ENCODE peak calls at places on chromosomes 11 and 22, in eight cellular contexts. U, L, D, P, I, M, A and Q are unnamed samples.

GRCh38 chr11:128658499-128658898 is 35.4 kb upstream of the FLI1 start:
- DNase-seq in A (no peak), M (no peak), I (no peak), L (no peak), P (no peak), U (no peak), D (no peak), Q (peak)

GRCh38 chr11:26331911-26332571 is at the start of gene ANO3:
- DNase-seq in M (peak), P (peak), U (peak), I (no peak), D (peak), L (peak), A (peak), Q (peak)

GRCh38 chr22:43561421-43562178 is 149.8 kb downstream of the MPPED1 start:
- DNase-seq in U (no peak), L (no peak), P (no peak), A (no peak), I (no peak), D (no peak), M (no peak), Q (no peak)

GRCh38 chr11:128361451-128362020 is 225.8 kb downstream of the ETS1 start:
- DNase-seq in U (no peak), D (peak), M (no peak), L (no peak), A (peak), I (no peak), P (peak), Q (no peak)

GRCh38 chr11:65897020-65897471 is 3.1 kb downstream of the FOSL1 start:
- DNase-seq in U (no peak), P (peak), I (no peak), A (no peak), D (no peak), L (no peak), M (no peak), Q (no peak)

GRCh38 chr22:31038686-31039085 is 42.4 kb upstream of the SMTN start:
- DNase-seq in U (no peak), L (no peak), I (no peak), M (no peak), D (no peak), P (no peak), A (no peak), Q (no peak)

GRCh38 chr11:121538054-121538453 is 85.3 kb upstream of the SORL1-AS1 start:
- DNase-seq in M (no peak), P (no peak), U (no peak), D (no peak), A (no peak), L (no peak), I (no peak), Q (no peak)

GRCh38 chr22:24834845-24835570 is 29.0 kb downstream of the SGSM1 start:
- DNase-seq in M (no peak), D (no peak), U (peak), I (no peak), L (peak), A (no peak), P (no peak), Q (peak)

GRCh38 chr11:130774703-130775102 is 141.6 kb downstream of the SNX19 start:
- DNase-seq in P (no peak), I (no peak), U (no peak), L (no peak), A (no peak), M (peak), D (no peak), Q (no peak)

GRCh38 chr11:87405843-87406242 is 368.1 kb downstream of the TMEM135 start:
- DNase-seq in U (no peak), I (no peak), L (no peak), A (no peak), P (no peak), D (no peak), M (peak), Q (no peak)

GRCh38 chr11:62458212-62459002 is 39.6 kb downstream of the SCGB1A1 start:
- DNase-seq in M (peak), D (peak), A (no peak), P (no peak), U (peak), L (no peak), I (no peak), Q (no peak)

GRCh38 chr11:112227471-112227870 is 1.2 kb downstream of the PTS start:
- DNase-seq in P (no peak), D (no peak), L (no peak), M (no peak), U (no peak), A (no peak), I (no peak), Q (peak)

GRCh38 chr11:131246589-131247164 is 123.7 kb upstream of the NTM start:
- DNase-seq in U (peak), A (no peak), P (no peak), D (no peak), L (peak), M (peak), I (no peak), Q (peak)

GRCh38 chr22:46984751-46985506 is 222.5 kb downstream of the TBC1D22A start:
- DNase-seq in A (peak), L (no peak), M (no peak), P (peak), U (no peak), D (peak), I (no peak), Q (peak)

GRCh38 chr11:12800032-12800671 is 125.9 kb downstream of the TEAD1 start:
- DNase-seq in A (no peak), P (peak), I (no peak), M (no peak), D (peak), L (no peak), U (peak), Q (peak)

GRCh38 chr11:130037058-130037457 is 32.6 kb upstream of the APLP2 start:
- DNase-seq in D (peak), U (peak), A (no peak), M (no peak), P (peak), I (no peak), L (no peak), Q (peak)

GRCh38 chr11:26522912-26523610 is 49.0 kb downstream of the MUC15 start:
- DNase-seq in A (no peak), D (peak), M (no peak), U (peak), I (no peak), P (peak), L (peak), Q (peak)

GRCh38 chr22:50227588-50228215 is 17.1 kb downstream of the TUBGCP6 start:
- DNase-seq in M (no peak), I (no peak), D (no peak), A (no peak), P (no peak), U (no peak), L (no peak), Q (no peak)

GRCh38 chr11:61700221-61700620 is 20.0 kb downstream of the DAGLA start:
- DNase-seq in I (no peak), U (peak), L (no peak), M (no peak), D (peak), P (peak), A (no peak), Q (peak)

DNA sequence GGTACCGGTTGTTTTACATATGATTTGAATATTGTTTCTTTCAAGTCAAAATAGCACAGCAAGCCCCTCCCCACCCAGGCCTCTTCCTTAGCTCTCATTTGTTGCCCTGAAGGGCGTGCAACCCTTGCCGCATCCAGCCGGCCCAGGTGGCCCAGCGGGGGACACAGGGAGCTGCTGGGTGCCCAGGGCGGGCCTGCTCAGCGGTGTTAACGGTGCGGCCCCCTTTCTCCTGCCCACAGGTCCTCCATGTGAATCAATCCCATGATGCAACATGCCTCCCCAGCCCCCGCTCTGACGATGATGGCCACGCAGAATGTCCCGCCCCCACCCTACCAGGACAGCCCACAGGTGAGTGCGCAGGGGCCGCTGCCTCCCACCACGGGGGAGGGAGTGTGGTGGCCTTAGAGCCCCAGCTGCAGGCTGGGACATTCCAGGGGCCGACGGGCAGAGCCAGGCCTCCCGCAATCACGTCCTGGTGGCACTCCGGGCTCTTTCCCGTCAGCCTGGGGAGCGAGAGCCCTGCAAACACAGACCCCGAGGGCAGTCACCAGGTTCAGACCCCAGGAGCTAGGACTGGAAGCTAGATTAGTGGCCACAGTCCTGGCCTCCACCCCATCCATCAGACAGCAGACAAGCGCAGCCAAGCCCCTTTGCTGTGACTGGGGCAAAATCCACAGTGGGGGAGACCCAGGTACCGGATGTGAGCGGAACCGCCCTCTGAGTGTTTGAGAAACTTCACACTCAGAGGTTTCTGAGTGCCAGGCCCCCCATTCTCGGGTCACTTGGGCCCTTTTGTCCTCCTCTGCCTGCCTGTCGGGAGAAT is 144.8 kb downstream of the FEZ1 start:
- DNase-seq in L (no peak), U (no peak), I (no peak), A (no peak), M (no peak), D (no peak), P (no peak), Q (no peak)
- H3K4me3 ChIP-seq in L (no peak), U (no peak), I (no peak), A (no peak), M (no peak), D (no peak), P (no peak), Q (no peak)

DNA sequence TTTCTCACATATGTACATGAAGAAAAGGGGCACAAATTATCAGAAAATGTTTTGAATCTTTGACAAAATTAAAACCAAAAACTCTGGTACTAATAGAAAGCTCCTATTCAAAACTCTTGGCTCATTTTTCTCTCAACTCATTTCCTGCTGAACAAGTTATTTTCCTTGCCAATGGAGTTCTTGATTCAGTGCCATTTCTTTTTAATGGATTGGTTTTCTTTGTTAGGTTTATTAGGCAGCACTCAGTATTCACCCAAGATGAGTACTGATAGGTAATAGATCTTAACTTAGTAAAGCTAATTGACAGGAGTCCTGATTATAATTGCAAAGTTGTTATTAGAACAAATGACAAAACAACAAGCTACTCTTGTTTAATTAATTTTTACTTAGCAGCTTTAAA is 279.4 kb upstream of the PDGFD start:
- DNase-seq in U (no peak), I (no peak), P (no peak), L (no peak), M (no peak), A (no peak), D (peak), Q (peak)
- TF ChIP-seq CTCF in U (no peak), I (no peak), P (no peak), L (no peak), M (no peak), A (no peak), D (no peak), Q (no peak)

GRCh38 chr11:85718126-85718943 is 32.3 kb upstream of the CCDC89 start:
- DNase-seq in D (no peak), L (no peak), A (no peak), P (peak), M (no peak), U (no peak), I (no peak), Q (no peak)
- H3K4me3 ChIP-seq in D (peak), L (peak), A (peak), P (peak), M (peak), U (no peak), I (peak), Q (no peak)

GRCh38 chr11:83088965-83089364 is 17.3 kb upstream of the RAB30 start:
- DNase-seq in D (no peak), I (no peak), A (no peak), L (no peak), M (no peak), P (no peak), U (no peak), Q (no peak)
- TF ChIP-seq CTCF in D (peak), I (no peak), A (no peak), L (no peak), M (no peak), P (no peak), U (no peak), Q (no peak)

DNA sequence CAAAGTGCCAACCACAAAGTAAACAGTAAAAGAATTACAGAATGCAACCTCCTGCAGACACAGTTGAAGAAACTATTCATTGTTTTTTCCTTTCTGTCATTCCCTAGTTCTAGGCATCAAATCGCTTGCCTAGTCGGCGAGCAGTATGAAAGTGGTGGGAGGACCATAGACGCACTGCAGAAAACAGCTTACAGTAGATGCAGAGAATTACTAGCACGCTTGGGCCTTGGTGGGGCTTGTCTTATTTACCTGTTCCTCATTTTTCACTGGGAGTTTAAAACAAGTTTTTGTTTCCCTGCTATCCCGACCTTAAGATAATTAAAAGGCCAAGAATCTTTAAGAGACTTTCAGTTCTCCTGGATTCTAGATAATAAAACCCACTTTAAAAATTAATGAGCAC is 742 bp upstream of the ARL14EP start:
- DNase-seq in U (no peak), I (no peak), L (no peak), P (no peak), A (no peak), D (no peak), M (no peak), Q (no peak)
- H3K4me3 ChIP-seq in U (no peak), I (peak), L (peak), P (no peak), A (no peak), D (no peak), M (peak), Q (peak)

GRCh38 chr22:26318975-26319374 is 110.1 kb upstream of the ASPHD2 start:
- DNase-seq in U (no peak), D (no peak), M (no peak), P (no peak), A (no peak), I (no peak), L (no peak), Q (peak)
- TF ChIP-seq CTCF in U (no peak), D (peak), M (no peak), P (no peak), A (peak), I (no peak), L (no peak), Q (no peak)

GRCh38 chr22:45290410-45290936 is 5.7 kb downstream of the UPK3A start:
- DNase-seq in M (peak), D (peak), L (peak), P (peak), U (peak), I (no peak), A (peak), Q (peak)
- H3K4me3 ChIP-seq in M (no peak), D (no peak), L (no peak), P (no peak), U (no peak), I (no peak), A (no peak), Q (no peak)

GRCh38 chr22:37199839-37200161 is 11.8 kb upstream of the C1QTNF6 start:
- DNase-seq in U (no peak), A (no peak), P (no peak), L (no peak), I (no peak), D (no peak), M (no peak), Q (no peak)
- TF ChIP-seq CTCF in U (no peak), A (no peak), P (no peak), L (no peak), I (no peak), D (no peak), M (no peak), Q (no peak)

DNA sequence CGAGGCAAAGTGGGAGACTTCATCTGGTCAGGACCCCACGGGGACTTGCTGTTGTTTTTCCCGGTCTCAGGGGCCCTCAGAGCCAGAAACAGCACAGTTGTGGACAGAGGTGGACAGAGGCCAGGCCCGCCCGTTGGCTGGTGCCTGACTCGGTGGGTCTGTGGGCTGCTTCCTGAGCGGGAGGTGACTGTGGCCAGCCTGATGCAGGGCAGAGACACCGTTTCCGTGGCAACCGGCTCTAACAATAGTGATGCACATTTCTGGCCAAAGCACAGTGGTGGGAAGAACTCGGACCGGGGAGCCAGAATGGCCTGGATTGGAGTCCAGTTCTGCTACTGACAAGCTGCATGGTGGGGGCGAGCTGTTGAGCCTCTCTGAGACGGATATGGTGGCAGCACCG is 58.7 kb upstream of the ATXN10 start:
- DNase-seq in D (peak), A (no peak), I (no peak), L (peak), U (no peak), M (no peak), P (peak), Q (no peak)
- H3K4me3 ChIP-seq in D (no peak), A (peak), I (peak), L (no peak), U (no peak), M (peak), P (no peak), Q (no peak)

GRCh38 chr11:119999220-119999619 is 138.7 kb downstream of the TRIM29 start:
- DNase-seq in U (no peak), M (no peak), I (no peak), D (no peak), A (no peak), P (no peak), L (peak), Q (peak)
- TF ChIP-seq CTCF in U (no peak), M (no peak), I (no peak), D (no peak), A (peak), P (no peak), L (peak), Q (peak)